ENCODE peak calls at places on chromosome 12, in four cellular contexts. E, A, X and H are unnamed samples. For H3K4me1 and H3K27me3, the result is how much of the 10 kb centered on the place peaks cover.

GRCh38 chr12:58529114-58529665 is 391.1 kb downstream of the LRIG3 start:
- DNase-seq in E (no peak), A (no peak), X (no peak), H (no peak)

GRCh38 chr12:119938049-119938667 is 50.9 kb upstream of the BICDL1 start:
- DNase-seq in E (peak), A (peak), X (peak), H (no peak)

GRCh38 chr12:20969766-20970165 is 159.3 kb downstream of the SLCO1B3 start:
- DNase-seq in E (no peak), A (no peak), X (no peak), H (no peak)

GRCh38 chr12:45612044-45612794 is 117.3 kb upstream of the ARID2 start:
- DNase-seq in E (no peak), A (no peak), X (no peak), H (no peak)

GRCh38 chr12:95838125-95838524 is 20.6 kb upstream of the SNRPF start:
- DNase-seq in E (peak), A (no peak), X (no peak), H (no peak)

GRCh38 chr12:64137117-64137516 is 85.0 kb downstream of the KICS2 start:
- DNase-seq in E (no peak), A (no peak), X (no peak), H (no peak)

GRCh38 chr12:66241061-66242043 is 52.3 kb downstream of the IRAK3 start:
- DNase-seq in E (no peak), A (no peak), X (no peak), H (no peak)

GRCh38 chr12:3077572-3078081 is 448 bp downstream of the TSPAN9 start:
- DNase-seq in E (peak), A (peak), X (peak), H (peak)

GRCh38 chr12:53100466-53101151 is 2.7 kb upstream of the SOAT2 start:
- DNase-seq in E (no peak), A (no peak), X (no peak), H (no peak)

GRCh38 chr12:50055831-50056628 is 1.4 kb upstream of the ASIC1 start:
- DNase-seq in E (no peak), A (peak), X (no peak), H (no peak)

GRCh38 chr12:89779090-89779489 is 70.5 kb upstream of the ATP2B1 start:
- DNase-seq in E (no peak), A (no peak), X (no peak), H (no peak)

GRCh38 chr12:120669055-120669828 is 17.7 kb upstream of the MLEC start:
- DNase-seq in E (peak), A (no peak), X (peak), H (no peak)

GRCh38 chr12:7557227-7557626 is 53.6 kb upstream of the CD163 start:
- DNase-seq in E (no peak), A (no peak), X (no peak), H (no peak)

GRCh38 chr12:92955997-92956663 is 27.0 kb upstream of the EEA1 start:
- DNase-seq in E (no peak), A (no peak), X (no peak), H (no peak)

GRCh38 chr12:108798551-108799221 is 58.7 kb downstream of the SSH1 start:
- DNase-seq in E (no peak), A (no peak), X (no peak), H (no peak)

GRCh38 chr12:1350934-1351240 is 243.5 kb downstream of the FBXL14 start:
- DNase-seq in E (no peak), A (no peak), X (no peak), H (no peak)

GRCh38 chr12:13042666-13043230 is 1.4 kb upstream of the FAM234B start:
- DNase-seq in E (no peak), A (no peak), X (no peak), H (no peak)

GRCh38 chr12:115983226-115983798 is 294.2 kb downstream of the MED13L start:
- DNase-seq in E (no peak), A (no peak), X (no peak), H (no peak)

GRCh38 chr12:740921-741320 is 11.5 kb upstream of the WNK1 start:
- DNase-seq in E (no peak), A (no peak), X (no peak), H (no peak)

GRCh38 chr12:47752552-47752951 is 6.1 kb downstream of the RAPGEF3 start:
- DNase-seq in E (no peak), A (no peak), X (no peak), H (no peak)
- H3K4me1 ChIP-seq in E (under half), A (under half), X (under half), H (under half)

GRCh38 chr12:26195641-26196423 is 459 bp downstream of the SSPN start:
- DNase-seq in E (peak), A (no peak), X (peak), H (peak)

GRCh38 chr12:26195250-26195640 is at the start of gene SSPN:
- DNase-seq in E (peak), A (no peak), X (peak), H (peak)

GRCh38 chr12:26192142-26192541 is 3.2 kb upstream of the SSPN start:
- DNase-seq in E (no peak), A (no peak), X (no peak), H (no peak)

GRCh38 chr12:26196424-26196722 is 1.0 kb downstream of the SSPN start:
- DNase-seq in E (no peak), A (no peak), X (no peak), H (no peak)

DNA sequence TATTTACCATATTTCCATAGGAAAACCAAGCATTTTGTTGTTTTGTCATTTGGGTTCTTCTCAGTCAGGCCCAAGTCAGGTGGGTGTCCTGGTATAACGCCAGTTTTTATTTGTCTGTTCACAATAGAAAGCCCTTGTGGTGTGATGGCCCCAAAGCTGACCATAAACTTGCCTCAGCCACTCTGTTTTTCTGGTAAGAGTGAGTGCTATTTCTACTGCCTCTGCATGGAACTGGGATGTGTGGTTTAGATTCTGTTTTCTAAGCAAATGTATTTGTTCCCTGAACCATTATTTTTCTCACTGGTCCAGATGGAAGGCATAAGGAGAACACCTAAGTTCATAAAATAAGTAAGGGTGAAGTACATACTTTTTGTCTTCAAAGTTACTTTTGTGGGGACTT is 1.8 kb upstream of the SSPN start:
- DNase-seq in E (no peak), A (no peak), X (no peak), H (no peak)
- H3K27me3 ChIP-seq in E (under half), A (under half), X (under half), H (under half)

GRCh38 chr12:130161261-130162231 is 718 bp upstream of the FZD10 start:
- DNase-seq in E (peak), A (no peak), X (no peak), H (peak)
- H3K27ac ChIP-seq in E (no peak), A (no peak), X (no peak), H (no peak)

GRCh38 chr12:14934511-14934910 is 3.8 kb downstream of the ERP27 start:
- DNase-seq in E (no peak), A (no peak), X (no peak), H (no peak)

GRCh38 chr12:14937689-14938088 is 648 bp downstream of the ERP27 start:
- DNase-seq in E (no peak), A (no peak), X (no peak), H (no peak)

GRCh38 chr12:14937014-14937413 is 1.3 kb downstream of the ERP27 start:
- DNase-seq in E (no peak), A (no peak), X (no peak), H (no peak)

GRCh38 chr12:14936224-14936861 is 2.0 kb downstream of the ERP27 start:
- DNase-seq in E (no peak), A (no peak), X (peak), H (no peak)

GRCh38 chr12:14935031-14935430 is 3.3 kb downstream of the ERP27 start:
- DNase-seq in E (no peak), A (no peak), X (peak), H (no peak)
- H3K4me1 ChIP-seq in E (under half), A (under half), X (half or more), H (under half)

GRCh38 chr12:113479578-113480335 is 8.1 kb upstream of the LHX5 start:
- DNase-seq in E (no peak), A (peak), X (no peak), H (peak)
- H3K27me3 ChIP-seq in E (half or more), A (under half), X (under half), H (half or more)

DNA sequence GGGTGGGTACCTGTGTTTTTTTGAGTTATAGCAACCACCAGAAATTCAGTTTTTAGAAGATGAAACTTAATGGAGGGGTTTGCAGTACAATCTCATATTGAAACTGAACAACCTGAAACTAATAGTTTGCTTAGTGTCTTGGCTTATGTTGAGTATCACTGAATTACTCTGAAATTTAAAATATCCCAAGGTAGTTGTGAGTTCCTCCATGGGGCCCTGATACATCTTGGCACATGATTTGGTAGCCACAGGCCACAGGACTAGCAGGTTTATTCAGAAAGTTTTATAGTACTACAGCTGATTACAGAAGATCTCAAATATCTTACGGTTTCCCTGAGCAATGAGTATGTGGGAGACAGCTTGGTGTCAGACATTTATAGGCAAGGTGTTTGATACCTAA is 10.4 kb downstream of the PTGES3 start:
- DNase-seq in E (no peak), A (no peak), X (no peak), H (no peak)
- H3K27ac ChIP-seq in E (peak), A (peak), X (no peak), H (no peak)

DNA sequence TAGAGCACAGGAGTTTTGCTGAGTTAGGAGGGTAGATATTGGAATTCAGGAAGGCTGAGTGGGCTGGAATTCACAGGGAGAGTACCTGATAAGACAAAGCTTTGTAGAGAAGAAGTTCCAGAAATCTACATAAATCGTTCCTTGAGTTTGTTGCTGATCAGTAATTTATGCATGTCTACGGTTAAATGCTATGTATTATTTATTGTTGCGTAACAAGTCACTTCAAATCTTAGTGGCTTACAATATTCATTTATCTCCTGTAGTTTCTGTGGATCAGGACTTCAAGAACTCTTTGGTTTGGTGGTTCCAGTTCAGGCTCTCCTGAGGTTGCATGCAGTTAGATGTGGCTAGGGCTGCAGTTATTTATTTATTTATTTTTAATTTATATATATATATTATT is 7.8 kb downstream of the PUS7L start:
- DNase-seq in E (no peak), A (no peak), X (no peak), H (no peak)
- H3K4me1 ChIP-seq in E (under half), A (under half), X (under half), H (under half)

GRCh38 chr12:124386059-124386458 is 91.2 kb downstream of the RFLNA start:
- DNase-seq in E (peak), A (no peak), X (no peak), H (no peak)

GRCh38 chr12:124388038-124388676 is 93.3 kb downstream of the RFLNA start:
- DNase-seq in E (no peak), A (no peak), X (no peak), H (no peak)

GRCh38 chr12:124387510-124387855 is 92.6 kb downstream of the RFLNA start:
- DNase-seq in E (peak), A (no peak), X (peak), H (peak)

GRCh38 chr12:124385219-124385969 is 90.5 kb downstream of the RFLNA start:
- DNase-seq in E (peak), A (no peak), X (no peak), H (no peak)

GRCh38 chr12:124386661-124387509 is 92.0 kb downstream of the RFLNA start:
- DNase-seq in E (peak), A (no peak), X (no peak), H (no peak)
- H3K27me3 ChIP-seq in E (under half), A (under half), X (under half), H (under half)